ENCODE peak calls at places on chromosomes 4 and X, in nine cellular contexts. I is ovary, G is transverse colon, M is suprapubic skin, K is GM12878, L is A549, B is tibial nerve, F is esophagus muscularis mucosa, H is H1. Q is an unnamed sample.

GRCh38 chr4:64341711-64342110 is 67.5 kb downstream of the TECRL start:
- DNase-seq in I (no peak), B (no peak), L (no peak), F (no peak), H (no peak), K (no peak), M (no peak), G (no peak), Q (no peak)

GRCh38 chr4:1988327-1988724 is 20.4 kb downstream of the NELFA start:
- DNase-seq in B (no peak), G (no peak), M (peak; percentile 37), I (no peak), H (no peak), F (no peak), K (no peak), L (no peak), Q (no peak)

GRCh38 chrX:10221651-10222050 is 64.9 kb downstream of the CLCN4 start:
- DNase-seq in I (no peak), G (no peak), H (no peak), F (no peak), L (no peak), B (no peak), M (no peak), K (no peak), Q (no peak)

GRCh38 chr4:683982-684571 is 4.9 kb downstream of the SLC49A3 start:
- DNase-seq in L (peak; percentile 73), I (peak; percentile 48), G (peak; percentile 80), B (peak; percentile 67), K (no peak), M (peak; percentile 86), F (no peak), H (peak; percentile 91), Q (peak; percentile 76)

GRCh38 chr4:155207534-155208257 is 740 bp upstream of the NPY2R start:
- DNase-seq in L (peak; percentile 65), K (no peak), F (no peak), B (no peak), G (peak; percentile 7), H (peak; percentile 52), I (no peak), M (no peak), Q (no peak)

GRCh38 chrX:150842198-150842553 is 56.3 kb downstream of the CD99L2 start:
- DNase-seq in M (no peak), B (no peak), I (no peak), F (no peak), K (no peak), H (no peak), L (no peak), G (peak; percentile 16), Q (no peak)

GRCh38 chr4:47615385-47615784 is 130.3 kb downstream of the ATP10D start:
- DNase-seq in M (no peak), L (no peak), H (no peak), I (no peak), K (no peak), F (no peak), B (no peak), G (no peak), Q (no peak)

GRCh38 chr4:174402470-174403176 is 118.9 kb downstream of the CEP44 start:
- DNase-seq in K (no peak), M (no peak), F (no peak), H (no peak), G (no peak), L (peak; percentile 63), I (no peak), B (no peak), Q (no peak)

DNA sequence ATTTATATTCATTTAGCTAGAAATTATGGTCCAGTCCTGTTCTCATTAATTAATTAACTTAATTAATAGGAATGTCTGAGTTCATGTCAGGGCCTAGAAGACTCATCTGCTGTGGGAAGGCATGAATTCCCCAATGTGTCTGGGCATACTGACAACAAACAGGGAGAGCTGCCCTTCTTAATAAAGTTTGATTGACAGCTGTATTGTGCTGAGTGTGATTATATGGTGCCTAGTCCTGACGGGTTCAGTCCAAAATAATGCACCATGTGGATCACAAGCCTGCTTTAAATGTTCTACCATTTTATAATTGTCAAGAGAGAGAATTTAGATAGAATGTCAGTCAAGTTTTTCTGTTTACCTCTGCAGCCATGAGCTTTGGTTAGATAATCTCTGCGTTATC is 34.6 kb downstream of the ANXA10 start:
- DNase-seq in M (no peak), K (no peak), H (no peak), G (no peak), I (no peak), F (no peak), B (no peak), L (no peak), Q (no peak)
- H3K4me3 ChIP-seq in M (no peak overlapping the region), K (no peak overlapping the region), H (no peak overlapping the region), G (no peak overlapping the region), I (no peak overlapping the region), F (no peak overlapping the region), B (no peak overlapping the region), L (no peak overlapping the region), Q (no peak overlapping the region)

GRCh38 chr4:82247171-82247570 is 126.6 kb downstream of the HNRNPD start:
- DNase-seq in H (no peak), I (no peak), G (no peak), K (no peak), F (no peak), M (no peak), B (no peak), L (no peak), Q (no peak)
- H3K9me3 ChIP-seq in H (no peaks in the 10 kb centered on the region), I (no peaks in the 10 kb centered on the region), G (no peaks in the 10 kb centered on the region), K (no peaks in the 10 kb centered on the region), F (no peaks in the 10 kb centered on the region), M (no peaks in the 10 kb centered on the region), B (no peaks in the 10 kb centered on the region), L (no peaks in the 10 kb centered on the region), Q (no peaks in the 10 kb centered on the region)

GRCh38 chr4:73070072-73070385 is 513 bp upstream of the COX18 start:
- DNase-seq in F (no peak), I (no peak), B (no peak), K (no peak), G (no peak), L (no peak), H (no peak), M (no peak), Q (no peak)
- TF ChIP-seq EP300 in F (no peak), I (no peak), B (no peak), K (no peak), G (no peak), L (no peak), H (no peak), M (no peak), Q (no peak)

GRCh38 chrX:148500428-148501120 is at the start of gene AFF2:
- DNase-seq in K (no peak), M (no peak), B (peak; percentile 8), G (no peak), L (peak; percentile 8), I (peak; percentile 29), F (no peak), H (peak; percentile 58), Q (no peak)
- H3K4me3 ChIP-seq in K (peak within 1 kb of the TSS; percentile 32), M (peak within 1 kb of the TSS; percentile 53), B (peak within 1 kb of the TSS; percentile 58), G (peak within 1 kb of the TSS; percentile 27), L (peak within 1 kb of the TSS; percentile 46), I (peak within 1 kb of the TSS; percentile 18), F (peak within 1 kb of the TSS; percentile 52), H (peak within 1 kb of the TSS; percentile 81), Q (peak within 1 kb of the TSS; percentile 47)

GRCh38 chrX:115970718-115971117 is 199.8 kb upstream of the AGTR2 start:
- DNase-seq in G (no peak), H (no peak), F (no peak), L (no peak), K (no peak), M (no peak), I (no peak), B (no peak), Q (no peak)
- H3K9me3 ChIP-seq in G (no peaks in the 10 kb centered on the region), H (no peaks in the 10 kb centered on the region), F (no peaks in the 10 kb centered on the region), L (no peaks in the 10 kb centered on the region), K (no peaks in the 10 kb centered on the region), M (no peaks in the 10 kb centered on the region), I (no peaks in the 10 kb centered on the region), B (no peaks in the 10 kb centered on the region), Q (no peaks in the 10 kb centered on the region)

DNA sequence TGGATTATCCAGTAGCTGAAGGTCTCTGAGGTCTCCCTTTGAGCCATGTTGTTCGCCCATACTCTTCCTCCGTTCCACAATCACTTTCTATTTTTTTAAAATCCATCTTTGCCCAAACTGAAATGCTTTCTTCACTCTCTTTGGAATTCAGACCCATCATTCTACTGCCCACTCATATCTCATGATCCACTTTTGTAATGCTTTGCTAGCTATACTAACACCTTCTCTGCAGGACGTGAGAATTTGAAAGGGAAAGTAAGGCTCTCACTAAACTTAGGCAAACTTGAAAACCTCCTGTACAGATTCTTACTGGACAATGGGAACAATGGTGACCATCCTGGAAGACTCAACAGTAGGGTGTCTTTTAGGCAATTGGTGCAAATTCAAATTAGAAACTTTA is 8.8 kb upstream of the RTL8A start:
- DNase-seq in B (no peak), F (no peak), I (no peak), L (no peak), K (no peak), H (no peak), G (no peak), M (no peak), Q (no peak)
- TF ChIP-seq EP300 in B (no peak), F (no peak), I (no peak), L (no peak), K (no peak), H (no peak), G (no peak), M (no peak), Q (no peak)